ENCODE peak calls at places on chromosomes 5 and 9, in five cellular contexts. One of them, this sample, is unnamed. For H3K36me3, the result is how much of the 10 kb centered on the place peaks cover.

GRCh38 chr5:39283231-39283818 is 64.0 kb upstream of the FYB1 start:
- DNase-seq in stomach: no peak
- DNase-seq in MM.1S: peak
- DNase-seq in cardiac muscle cell: peak
- DNase-seq in neuronal stem cell: peak
- DNase-seq in this sample: peak

GRCh38 chr5:139745121-139745799 is 50.3 kb upstream of the PSD2 start:
- DNase-seq in stomach: no peak
- DNase-seq in MM.1S: no peak
- DNase-seq in cardiac muscle cell: no peak
- DNase-seq in neuronal stem cell: no peak
- DNase-seq in this sample: no peak

GRCh38 chr5:174775071-174775470 is 50.7 kb downstream of the MSX2 start:
- DNase-seq in stomach: no peak
- DNase-seq in MM.1S: no peak
- DNase-seq in cardiac muscle cell: no peak
- DNase-seq in neuronal stem cell: no peak
- DNase-seq in this sample: no peak

GRCh38 chr5:17190242-17190778 is 27.1 kb upstream of the BASP1 start:
- DNase-seq in stomach: no peak
- DNase-seq in MM.1S: peak
- DNase-seq in cardiac muscle cell: peak
- DNase-seq in neuronal stem cell: peak
- DNase-seq in this sample: peak

GRCh38 chr5:19739691-19740090 is 248.3 kb downstream of the CDH18 start:
- DNase-seq in stomach: no peak
- DNase-seq in MM.1S: no peak
- DNase-seq in cardiac muscle cell: no peak
- DNase-seq in neuronal stem cell: peak
- DNase-seq in this sample: peak

GRCh38 chr9:72315089-72315509 is 49.9 kb downstream of the ZFAND5 start:
- DNase-seq in stomach: peak
- DNase-seq in MM.1S: no peak
- DNase-seq in cardiac muscle cell: peak
- DNase-seq in neuronal stem cell: no peak
- DNase-seq in this sample: peak

GRCh38 chr5:172299916-172300439 is 16.4 kb upstream of the UBTD2 start:
- DNase-seq in stomach: no peak
- DNase-seq in MM.1S: no peak
- DNase-seq in cardiac muscle cell: no peak
- DNase-seq in neuronal stem cell: no peak
- DNase-seq in this sample: no peak

GRCh38 chr9:133463864-133464615 is 4.3 kb downstream of the CACFD1 start:
- DNase-seq in stomach: no peak
- DNase-seq in MM.1S: no peak
- DNase-seq in cardiac muscle cell: no peak
- DNase-seq in neuronal stem cell: no peak
- DNase-seq in this sample: peak

GRCh38 chr9:27791311-27791710 is 218.0 kb upstream of the C9orf72 start:
- DNase-seq in stomach: no peak
- DNase-seq in MM.1S: no peak
- DNase-seq in cardiac muscle cell: no peak
- DNase-seq in neuronal stem cell: no peak
- DNase-seq in this sample: no peak

GRCh38 chr9:95089257-95089873 is 228.1 kb downstream of the FANCC start:
- DNase-seq in stomach: no peak
- DNase-seq in MM.1S: no peak
- DNase-seq in cardiac muscle cell: no peak
- DNase-seq in neuronal stem cell: no peak
- DNase-seq in this sample: no peak

GRCh38 chr5:170985486-170985885 is 123.7 kb downstream of the RANBP17 start:
- DNase-seq in stomach: no peak
- DNase-seq in MM.1S: no peak
- DNase-seq in cardiac muscle cell: no peak
- DNase-seq in neuronal stem cell: no peak
- DNase-seq in this sample: no peak

GRCh38 chr5:120454094-120454798 is 9.9 kb upstream of the PRR16 start:
- DNase-seq in stomach: no peak
- DNase-seq in MM.1S: no peak
- DNase-seq in cardiac muscle cell: peak
- DNase-seq in neuronal stem cell: peak
- DNase-seq in this sample: no peak

DNA sequence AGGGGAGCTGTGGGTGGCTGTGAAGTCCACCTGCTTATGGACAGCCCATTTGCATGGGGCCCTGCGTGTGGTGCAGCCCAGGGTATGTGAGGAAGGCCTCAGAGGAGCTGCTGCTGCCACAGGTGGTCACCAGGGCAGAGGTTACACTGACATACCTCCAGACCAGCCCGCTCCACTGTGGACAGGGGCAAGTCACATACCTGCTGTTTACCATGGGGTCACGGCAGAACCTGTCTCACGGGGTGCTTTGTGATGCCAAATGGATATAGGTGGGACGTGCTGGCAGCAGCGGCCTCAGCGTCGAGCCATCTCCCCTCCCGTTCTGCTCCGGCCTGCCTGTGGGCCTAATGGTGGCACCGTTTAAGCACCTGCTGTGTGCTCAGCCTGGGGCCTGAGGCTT is 127.5 kb upstream of the LMX1B start:
- DNase-seq in stomach: no peak
- DNase-seq in MM.1S: no peak
- DNase-seq in cardiac muscle cell: no peak
- DNase-seq in neuronal stem cell: no peak
- DNase-seq in this sample: no peak
- H3K36me3 ChIP-seq in stomach: half or more
- H3K36me3 ChIP-seq in MM.1S: under half
- H3K36me3 ChIP-seq in cardiac muscle cell: under half
- H3K36me3 ChIP-seq in neuronal stem cell: under half
- H3K36me3 ChIP-seq in this sample: under half

GRCh38 chr9:129894106-129894823 is 59.0 kb downstream of the USP20 start:
- DNase-seq in stomach: no peak
- DNase-seq in MM.1S: peak
- DNase-seq in cardiac muscle cell: no peak
- DNase-seq in neuronal stem cell: no peak
- DNase-seq in this sample: no peak

GRCh38 chr9:129899620-129900019 is 64.4 kb downstream of the USP20 start:
- DNase-seq in stomach: no peak
- DNase-seq in MM.1S: no peak
- DNase-seq in cardiac muscle cell: no peak
- DNase-seq in neuronal stem cell: no peak
- DNase-seq in this sample: no peak

GRCh38 chr9:129897263-129897662 is 62.0 kb downstream of the USP20 start:
- DNase-seq in stomach: no peak
- DNase-seq in MM.1S: no peak
- DNase-seq in cardiac muscle cell: no peak
- DNase-seq in neuronal stem cell: no peak
- DNase-seq in this sample: no peak

GRCh38 chr9:129898205-129898604 is 62.9 kb downstream of the USP20 start:
- DNase-seq in stomach: no peak
- DNase-seq in MM.1S: no peak
- DNase-seq in cardiac muscle cell: no peak
- DNase-seq in neuronal stem cell: no peak
- DNase-seq in this sample: no peak

GRCh38 chr9:129895376-129896268 is 60.4 kb downstream of the USP20 start:
- DNase-seq in stomach: no peak
- DNase-seq in MM.1S: no peak
- DNase-seq in cardiac muscle cell: no peak
- DNase-seq in neuronal stem cell: no peak
- DNase-seq in this sample: peak
- H3K36me3 ChIP-seq in stomach: half or more
- H3K36me3 ChIP-seq in MM.1S: under half
- H3K36me3 ChIP-seq in cardiac muscle cell: under half
- H3K36me3 ChIP-seq in neuronal stem cell: half or more
- H3K36me3 ChIP-seq in this sample: under half

GRCh38 chr5:149846021-149846420 is 98.6 kb downstream of the PDE6A start:
- DNase-seq in stomach: no peak
- DNase-seq in MM.1S: no peak
- DNase-seq in cardiac muscle cell: no peak
- DNase-seq in neuronal stem cell: no peak
- DNase-seq in this sample: no peak
- H3K36me3 ChIP-seq in stomach: half or more
- H3K36me3 ChIP-seq in MM.1S: under half
- H3K36me3 ChIP-seq in cardiac muscle cell: under half
- H3K36me3 ChIP-seq in neuronal stem cell: under half
- H3K36me3 ChIP-seq in this sample: under half

DNA sequence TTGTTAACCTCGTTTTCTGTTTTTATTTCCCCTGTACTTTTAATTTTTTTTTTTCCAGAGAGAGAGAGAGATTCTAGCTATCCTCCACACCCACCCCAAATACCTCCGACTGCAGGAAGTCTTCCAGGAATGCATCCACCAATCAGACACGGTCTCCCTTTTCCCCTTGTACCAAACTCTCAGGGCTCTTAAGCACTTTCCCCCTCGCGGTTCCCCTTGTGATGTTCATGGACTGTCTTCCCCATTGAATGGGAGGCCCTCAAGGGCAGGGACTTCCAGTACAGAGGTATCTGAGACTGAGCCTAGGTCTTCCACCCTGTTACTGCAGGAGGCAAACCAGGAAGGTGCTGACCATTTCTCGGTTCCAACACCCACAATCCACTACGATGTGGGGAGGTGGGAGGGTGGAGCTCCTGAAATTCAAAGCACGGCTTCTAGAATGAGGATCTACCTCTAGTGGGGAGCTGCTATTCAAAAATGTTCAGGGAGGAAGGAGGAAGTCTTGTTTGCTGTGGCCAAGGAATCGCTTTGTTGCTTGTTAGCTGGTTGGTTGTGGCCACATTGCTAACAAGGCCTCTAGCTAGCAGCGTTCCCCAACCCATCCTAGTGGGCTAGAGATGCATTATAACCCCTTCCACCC is 37.5 kb upstream of the PTGS1 start:
- DNase-seq in stomach: no peak
- DNase-seq in MM.1S: no peak
- DNase-seq in cardiac muscle cell: no peak
- DNase-seq in neuronal stem cell: no peak
- DNase-seq in this sample: no peak
- H3K36me3 ChIP-seq in stomach: under half
- H3K36me3 ChIP-seq in MM.1S: under half
- H3K36me3 ChIP-seq in cardiac muscle cell: under half
- H3K36me3 ChIP-seq in neuronal stem cell: under half
- H3K36me3 ChIP-seq in this sample: under half

GRCh38 chr9:113519401-113520108 is 56.0 kb downstream of the RGS3 start:
- DNase-seq in stomach: no peak
- DNase-seq in MM.1S: no peak
- DNase-seq in cardiac muscle cell: no peak
- DNase-seq in neuronal stem cell: no peak
- DNase-seq in this sample: no peak

GRCh38 chr9:113515862-113516261 is 52.3 kb downstream of the RGS3 start:
- DNase-seq in stomach: no peak
- DNase-seq in MM.1S: no peak
- DNase-seq in cardiac muscle cell: no peak
- DNase-seq in neuronal stem cell: no peak
- DNase-seq in this sample: no peak

GRCh38 chr9:113514748-113515147 is 51.2 kb downstream of the RGS3 start:
- DNase-seq in stomach: no peak
- DNase-seq in MM.1S: no peak
- DNase-seq in cardiac muscle cell: no peak
- DNase-seq in neuronal stem cell: no peak
- DNase-seq in this sample: no peak

GRCh38 chr9:113514061-113514460 is 50.5 kb downstream of the RGS3 start:
- DNase-seq in stomach: no peak
- DNase-seq in MM.1S: no peak
- DNase-seq in cardiac muscle cell: no peak
- DNase-seq in neuronal stem cell: no peak
- DNase-seq in this sample: no peak

DNA sequence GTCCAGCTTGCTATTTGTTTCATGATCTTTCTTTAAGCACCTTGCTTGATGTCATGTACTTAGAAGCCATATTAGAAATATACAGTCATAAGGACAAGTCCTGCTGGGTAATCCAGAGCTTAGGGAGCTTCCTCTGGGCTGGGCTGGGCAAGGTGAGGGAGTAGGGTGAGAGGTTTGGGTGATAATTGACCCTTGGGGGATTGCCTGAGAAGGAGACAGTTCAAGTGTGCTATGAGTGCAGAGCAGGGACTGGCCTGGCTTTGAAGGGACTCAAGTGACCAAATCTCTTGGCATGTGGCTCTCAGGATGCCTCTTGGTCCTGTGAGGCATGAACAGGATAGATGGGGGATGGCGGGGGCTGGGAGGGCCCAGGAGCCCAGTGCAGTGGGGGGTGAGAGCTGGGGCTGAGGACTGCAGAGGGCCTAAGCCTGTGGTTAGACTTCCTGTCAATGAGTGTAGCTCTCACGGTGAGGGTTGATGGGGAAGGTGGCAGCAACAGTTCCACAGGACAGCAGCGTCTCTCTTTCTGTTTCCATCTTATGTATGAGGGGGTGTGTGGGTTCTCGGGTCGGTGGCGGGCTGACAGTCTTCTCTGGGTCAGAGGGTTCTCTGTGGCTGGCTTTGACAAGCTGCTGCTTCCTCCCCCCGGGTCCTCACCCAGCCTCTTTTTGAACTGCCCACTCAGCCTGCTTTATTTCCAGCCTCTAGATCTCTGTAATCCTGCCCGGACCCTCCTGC is 53.5 kb downstream of the RGS3 start:
- DNase-seq in stomach: peak
- DNase-seq in MM.1S: peak
- DNase-seq in cardiac muscle cell: peak
- DNase-seq in neuronal stem cell: no peak
- DNase-seq in this sample: no peak
- H3K36me3 ChIP-seq in stomach: under half
- H3K36me3 ChIP-seq in MM.1S: under half
- H3K36me3 ChIP-seq in cardiac muscle cell: under half
- H3K36me3 ChIP-seq in neuronal stem cell: under half
- H3K36me3 ChIP-seq in this sample: under half

DNA sequence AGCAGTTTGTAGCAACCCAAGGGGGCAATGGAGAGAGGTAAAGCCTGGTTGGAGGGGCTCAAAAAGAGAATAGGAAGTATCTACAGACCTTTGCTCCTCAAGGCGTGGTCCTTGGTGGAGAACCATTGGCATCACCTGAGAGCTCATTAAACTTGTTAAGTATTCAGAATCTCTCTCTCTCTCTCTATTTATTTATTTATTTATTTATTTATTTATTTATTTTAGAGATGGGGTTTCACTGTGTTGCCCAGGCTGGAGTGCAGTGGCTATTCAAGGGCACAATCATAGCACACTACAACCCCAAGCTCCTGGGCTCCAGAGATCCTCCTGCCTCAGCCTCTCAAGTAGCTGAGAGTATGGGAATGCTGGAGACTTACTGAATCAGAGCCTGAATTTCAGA is 193.1 kb upstream of the ADCY2 start:
- DNase-seq in stomach: no peak
- DNase-seq in MM.1S: no peak
- DNase-seq in cardiac muscle cell: no peak
- DNase-seq in neuronal stem cell: no peak
- DNase-seq in this sample: no peak
- H3K36me3 ChIP-seq in stomach: under half
- H3K36me3 ChIP-seq in MM.1S: under half
- H3K36me3 ChIP-seq in cardiac muscle cell: under half
- H3K36me3 ChIP-seq in neuronal stem cell: under half
- H3K36me3 ChIP-seq in this sample: under half

GRCh38 chr5:102666164-102666951 is 88.7 kb upstream of the PAM start:
- DNase-seq in stomach: no peak
- DNase-seq in MM.1S: no peak
- DNase-seq in cardiac muscle cell: no peak
- DNase-seq in neuronal stem cell: peak
- DNase-seq in this sample: no peak
- H3K36me3 ChIP-seq in stomach: under half
- H3K36me3 ChIP-seq in MM.1S: under half
- H3K36me3 ChIP-seq in cardiac muscle cell: under half
- H3K36me3 ChIP-seq in neuronal stem cell: under half
- H3K36me3 ChIP-seq in this sample: under half